ENCODE peak calls at places on chromosomes 16 and 17, in four cellular contexts. F, C, D and W are unnamed samples.

GRCh38 chr16:4837733-4838501 is 9.2 kb downstream of the GLYR1 start:
- DNase-seq in F (no peak), C (no peak), D (no peak), W (no peak)

GRCh38 chr17:8072727-8073461 is 14.6 kb downstream of the ALOX12B start:
- DNase-seq in F (no peak), C (peak), D (no peak), W (no peak)

GRCh38 chr16:8634991-8635736 is 13.7 kb downstream of the METTL22 start:
- DNase-seq in F (no peak), C (no peak), D (no peak), W (no peak)

GRCh38 chr16:88931936-88932335 is 45.1 kb downstream of the CBFA2T3 start:
- DNase-seq in F (no peak), C (no peak), D (no peak), W (no peak)

GRCh38 chr16:86925067-86925791 is 346.9 kb downstream of the FOXL1 start:
- DNase-seq in F (no peak), C (no peak), D (no peak), W (no peak)

GRCh38 chr16:83244057-83244456 is 563.7 kb upstream of the HSBP1 start:
- DNase-seq in F (no peak), C (no peak), D (no peak), W (no peak)

GRCh38 chr17:35727635-35728034 is 3.8 kb upstream of the RASL10B start:
- DNase-seq in F (no peak), C (no peak), D (no peak), W (no peak)

GRCh38 chr17:76816590-76817135 is 51.5 kb upstream of the MGAT5B start:
- DNase-seq in F (peak), C (no peak), D (peak), W (no peak)

GRCh38 chr17:27306276-27306820 is 12.4 kb downstream of the WSB1 start:
- DNase-seq in F (no peak), C (no peak), D (no peak), W (no peak)

GRCh38 chr17:16287563-16288027 is 65.7 kb downstream of the CENPV start:
- DNase-seq in F (peak), C (no peak), D (no peak), W (peak)

GRCh38 chr17:47816947-47817346 is 4.6 kb downstream of the OSBPL7 start:
- DNase-seq in F (no peak), C (no peak), D (no peak), W (no peak)

GRCh38 chr17:57051886-57052342 is 33.1 kb upstream of the AKAP1 start:
- DNase-seq in F (no peak), C (no peak), D (no peak), W (no peak)

GRCh38 chr17:81710514-81711308 is 1.4 kb upstream of the SLC25A10 start:
- DNase-seq in F (no peak), C (no peak), D (no peak), W (peak)

GRCh38 chr16:4673387-4674046 is 19.8 kb upstream of the NUDT16L1 start:
- DNase-seq in F (no peak), C (no peak), D (no peak), W (no peak)

GRCh38 chr17:2808367-2809335 is 12.4 kb downstream of the RAP1GAP2 start:
- DNase-seq in F (no peak), C (no peak), D (no peak), W (no peak)

GRCh38 chr17:30530346-30531025 is 53.3 kb downstream of the GOSR1 start:
- DNase-seq in F (no peak), C (no peak), D (no peak), W (no peak)

GRCh38 chr17:9037741-9038140 is 16.4 kb downstream of the NTN1 start:
- DNase-seq in F (no peak), C (no peak), D (no peak), W (no peak)

GRCh38 chr17:78130439-78131101 is at the start of gene TMC8:
- DNase-seq in F (peak), C (no peak), D (no peak), W (peak)

GRCh38 chr16:15502041-15502725 is 67.8 kb downstream of the BMERB1 start:
- DNase-seq in F (no peak), C (no peak), D (no peak), W (no peak)

GRCh38 chr17:71726320-71726719 is 394.5 kb upstream of the SOX9 start:
- DNase-seq in F (no peak), C (no peak), D (no peak), W (no peak)

GRCh38 chr16:67968440-67969285 is at the start of gene SLC12A4:
- DNase-seq in F (peak), C (peak), D (peak), W (peak)

GRCh38 chr17:7742729-7743128 is 25.2 kb downstream of the DNAH2 start:
- DNase-seq in F (no peak), C (no peak), D (no peak), W (no peak)

GRCh38 chr16:69190046-69190588 is 3.2 kb downstream of the SNTB2 start:
- DNase-seq in F (no peak), C (no peak), D (no peak), W (no peak)

GRCh38 chr17:79005063-79005861 is 4.3 kb downstream of the CANT1 start:
- DNase-seq in F (no peak), C (no peak), D (no peak), W (no peak)

GRCh38 chr16:50213939-50214519 is 52.3 kb upstream of the ADCY7 start:
- DNase-seq in F (no peak), C (no peak), D (no peak), W (no peak)

GRCh38 chr17:15260376-15261062 is 4.6 kb downstream of the PMP22 start:
- DNase-seq in F (peak), C (peak), D (no peak), W (peak)

GRCh38 chr17:73650147-73650546 is 5.9 kb upstream of the SDK2 start:
- DNase-seq in F (no peak), C (no peak), D (no peak), W (no peak)

GRCh38 chr17:46995841-46996571 is 17.0 kb upstream of the RPRML start:
- DNase-seq in F (no peak), C (no peak), D (no peak), W (no peak)

GRCh38 chr17:14202388-14203166 is 34.1 kb downstream of the CDRT15 start:
- DNase-seq in F (no peak), C (no peak), D (no peak), W (no peak)

GRCh38 chr16:79301036-79301435 is 299.5 kb downstream of the MAF start:
- DNase-seq in F (no peak), C (no peak), D (no peak), W (no peak)

GRCh38 chr17:72591500-72592241 is 470.9 kb downstream of the SOX9 start:
- DNase-seq in F (no peak), C (peak), D (no peak), W (peak)

GRCh38 chr17:68452724-68453290 is 4.5 kb downstream of the WIPI1 start:
- DNase-seq in F (no peak), C (no peak), D (no peak), W (no peak)

GRCh38 chr16:58636474-58636873 is 6.8 kb upstream of the CNOT1 start:
- DNase-seq in F (no peak), C (no peak), D (no peak), W (no peak)